ENCODE peak calls at places on chromosomes 5 and 9, in eight cellular contexts. Z is coronary artery, I is ovary, A is MM.1S, Y is lung, S is adrenal gland, H is dorsolateral prefrontal cortex, E is Karpas-422. L is an unnamed sample.

GRCh38 chr5:14669975-14670374 is 5.5 kb downstream of the OTULIN start:
- DNase-seq in Z (no peak), I (no peak), A (no peak), Y (no peak), S (no peak), H (no peak), E (peak), L (no peak)

GRCh38 chr5:31124026-31124425 is 69.5 kb upstream of the CDH6 start:
- DNase-seq in Z (no peak), I (no peak), A (no peak), Y (no peak), S (no peak), H (no peak), E (no peak), L (no peak)

GRCh38 chr5:164439799-164440198 is 934.4 kb downstream of the MAT2B start:
- DNase-seq in Z (no peak), I (no peak), A (no peak), Y (no peak), S (no peak), H (no peak), E (no peak), L (no peak)

GRCh38 chr9:125970340-125970739 is 223.2 kb downstream of the PBX3 start:
- DNase-seq in Z (no peak), I (no peak), A (no peak), Y (peak), S (no peak), H (no peak), E (no peak), L (no peak)

GRCh38 chr5:34494111-34494755 is 161.9 kb upstream of the RAI14 start:
- DNase-seq in Z (no peak), I (no peak), A (no peak), Y (no peak), S (no peak), H (no peak), E (no peak), L (peak)

GRCh38 chr9:89529243-89530030 is 31.5 kb upstream of the SEMA4D start:
- DNase-seq in Z (no peak), I (no peak), A (no peak), Y (no peak), S (no peak), H (no peak), E (no peak), L (no peak)

GRCh38 chr5:41809128-41809527 is 61.1 kb downstream of the OXCT1 start:
- DNase-seq in Z (no peak), I (no peak), A (peak), Y (no peak), S (no peak), H (no peak), E (no peak), L (no peak)

GRCh38 chr5:91146221-91146620 is 236.9 kb downstream of the ARRDC3 start:
- DNase-seq in Z (no peak), I (no peak), A (no peak), Y (no peak), S (no peak), H (no peak), E (no peak), L (peak)

GRCh38 chr5:112965733-112966306 is 10.8 kb upstream of the DCP2 start:
- DNase-seq in Z (no peak), I (no peak), A (no peak), Y (no peak), S (no peak), H (no peak), E (no peak), L (no peak)

GRCh38 chr5:172926008-172926523 is 33.2 kb upstream of the RPL26L1 start:
- DNase-seq in Z (no peak), I (no peak), A (no peak), Y (no peak), S (no peak), H (no peak), E (no peak), L (no peak)

GRCh38 chr9:22682536-22683392 is 236.1 kb downstream of the DMRTA1 start:
- DNase-seq in Z (no peak), I (no peak), A (peak), Y (no peak), S (no peak), H (no peak), E (no peak), L (peak)

DNA sequence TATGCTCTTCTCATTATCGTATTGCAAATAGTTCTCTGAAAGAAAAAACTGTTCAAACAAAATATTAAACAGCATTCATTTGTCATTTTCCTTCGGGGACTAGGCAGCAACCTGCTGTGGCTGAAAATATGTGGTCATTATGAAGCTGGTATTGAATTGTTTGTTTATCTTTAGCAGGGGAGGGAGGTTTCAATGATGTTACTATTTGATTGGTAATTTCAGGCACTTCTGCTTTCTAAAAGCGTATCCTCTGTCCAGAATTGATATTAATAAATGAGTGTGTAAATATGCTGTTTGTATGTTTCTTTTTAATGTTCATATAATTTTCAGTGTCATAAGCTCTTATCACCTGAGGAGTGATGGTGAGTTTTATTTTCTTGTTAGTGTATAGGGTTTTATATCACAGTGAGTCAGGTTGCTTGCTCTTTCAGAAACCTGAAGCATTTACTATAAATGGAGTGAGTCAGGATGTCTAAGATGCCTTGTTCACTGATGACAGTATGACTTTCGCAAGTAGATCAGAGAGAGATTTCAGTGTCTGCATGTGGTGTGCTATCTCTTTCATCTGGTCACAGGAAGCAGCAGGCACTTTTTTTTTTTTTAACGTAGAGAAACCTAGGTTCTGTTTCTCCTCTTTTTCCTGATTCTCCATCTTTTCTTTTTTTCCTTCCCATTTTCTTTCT is 236.9 kb downstream of the DMRTA1 start:
- DNase-seq in Z (no peak), I (no peak), A (peak), Y (no peak), S (no peak), H (no peak), E (no peak), L (no peak)
- H3K4me3 ChIP-seq in Z (no peak), I (no peak), A (peak), Y (no peak), S (no peak), H (no peak), E (no peak), L (no peak)

DNA sequence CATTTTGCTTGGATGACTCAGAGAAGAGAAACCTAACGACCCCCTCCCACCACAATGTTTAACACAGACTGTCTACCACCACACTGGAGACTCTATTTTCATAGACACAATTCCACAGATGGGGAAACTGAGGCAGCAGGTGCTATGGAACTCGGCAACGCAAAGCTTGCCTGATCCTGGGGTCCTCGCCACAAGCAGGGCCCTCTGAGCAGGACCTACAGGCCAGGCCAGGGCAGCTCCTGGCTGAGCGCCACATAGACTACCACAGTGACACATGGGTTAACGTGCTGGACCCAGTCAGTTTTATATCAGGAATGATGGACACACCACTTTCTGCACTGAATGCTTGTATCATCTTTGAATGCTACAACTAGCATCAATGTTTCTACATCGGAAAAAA is 11.8 kb downstream of the IPPK start:
- DNase-seq in Z (no peak), I (peak), A (no peak), Y (no peak), S (no peak), H (no peak), E (no peak), L (no peak)
- H3K4me3 ChIP-seq in Z (no peak), I (no peak), A (no peak), Y (no peak), S (no peak), H (no peak), E (no peak), L (no peak)

DNA sequence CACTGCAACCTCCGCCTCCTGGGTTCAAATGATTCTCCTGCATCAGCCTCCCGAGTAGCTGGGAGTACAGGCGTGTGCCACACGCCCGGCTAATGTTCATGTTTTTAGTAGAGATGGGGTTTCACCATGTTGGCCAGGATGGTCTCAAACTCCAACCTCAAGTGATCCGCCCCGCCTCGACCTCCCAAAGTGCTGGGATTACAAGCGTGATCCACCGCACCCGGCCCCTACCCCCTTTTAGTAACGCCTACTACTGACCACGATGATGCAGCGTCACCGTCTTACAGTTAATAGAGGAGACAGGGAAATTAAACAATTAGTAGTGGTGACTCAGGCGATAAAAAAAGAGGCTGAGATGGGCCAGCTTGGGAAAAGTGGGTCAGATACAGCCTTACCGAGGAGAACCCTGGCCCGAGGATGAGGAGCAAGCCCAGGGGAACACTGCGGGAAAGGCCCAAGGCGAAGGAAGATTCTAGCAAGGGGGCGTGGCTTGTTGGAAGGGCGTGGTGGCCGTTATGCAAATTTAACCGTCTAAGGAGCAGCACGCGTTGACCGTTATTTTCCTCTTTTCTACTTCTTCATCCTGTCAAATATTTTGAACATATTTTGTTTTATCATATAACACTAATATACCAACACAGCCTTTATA is 1.6 kb upstream of the SETX start:
- DNase-seq in Z (no peak), I (peak), A (no peak), Y (no peak), S (no peak), H (no peak), E (no peak), L (no peak)
- H3K4me3 ChIP-seq in Z (no peak), I (no peak), A (no peak), Y (no peak), S (no peak), H (no peak), E (no peak), L (no peak)

GRCh38 chr9:16417749-16418148 is 452.7 kb downstream of the BNC2 start:
- DNase-seq in Z (no peak), I (no peak), A (no peak), Y (no peak), S (no peak), H (no peak), E (no peak), L (no peak)
- H3K4me3 ChIP-seq in Z (peak), I (no peak), A (no peak), Y (no peak), S (no peak), H (no peak), E (no peak), L (no peak)

DNA sequence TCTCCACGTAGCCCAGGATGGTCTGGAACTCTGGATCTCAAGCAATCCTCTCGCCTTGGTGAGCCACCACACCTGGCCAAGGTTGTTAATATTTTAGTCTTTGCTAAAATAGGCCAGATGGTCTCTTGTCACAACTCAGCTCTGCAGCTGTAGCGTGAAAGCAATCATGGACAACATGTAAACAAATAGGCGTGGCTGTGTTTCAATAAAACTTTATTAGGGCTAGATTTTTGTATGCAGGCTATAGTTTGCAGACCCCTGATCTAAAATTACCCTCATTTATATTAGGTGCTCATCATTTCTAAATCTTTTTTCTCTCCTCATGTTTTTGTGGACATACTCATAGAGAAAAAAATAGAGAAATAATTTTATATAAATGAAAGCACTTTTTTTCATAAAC is 72.1 kb upstream of the SLC28A3 start:
- DNase-seq in Z (peak), I (no peak), A (no peak), Y (no peak), S (no peak), H (no peak), E (no peak), L (no peak)
- H3K4me3 ChIP-seq in Z (no peak), I (no peak), A (no peak), Y (no peak), S (no peak), H (no peak), E (no peak), L (no peak)

GRCh38 chr9:77847626-77848025 is 184.0 kb downstream of the GNAQ start:
- DNase-seq in Z (no peak), I (no peak), A (no peak), Y (no peak), S (no peak), H (no peak), E (no peak), L (no peak)

GRCh38 chr9:77844415-77844814 is 187.2 kb downstream of the GNAQ start:
- DNase-seq in Z (no peak), I (no peak), A (no peak), Y (no peak), S (no peak), H (no peak), E (no peak), L (no peak)

GRCh38 chr9:77848897-77849296 is 182.7 kb downstream of the GNAQ start:
- DNase-seq in Z (no peak), I (peak), A (no peak), Y (peak), S (peak), H (no peak), E (no peak), L (peak)

GRCh38 chr9:77848428-77848827 is 183.2 kb downstream of the GNAQ start:
- DNase-seq in Z (no peak), I (no peak), A (no peak), Y (no peak), S (no peak), H (no peak), E (no peak), L (no peak)

GRCh38 chr9:77846957-77847574 is 184.5 kb downstream of the GNAQ start:
- DNase-seq in Z (no peak), I (no peak), A (no peak), Y (no peak), S (peak), H (no peak), E (no peak), L (peak)
- H3K4me3 ChIP-seq in Z (peak), I (no peak), A (no peak), Y (no peak), S (no peak), H (no peak), E (no peak), L (no peak)

GRCh38 chr9:137157618-137158502 is 12.0 kb downstream of the LRRC26 start:
- DNase-seq in Z (no peak), I (no peak), A (peak), Y (no peak), S (no peak), H (no peak), E (no peak), L (no peak)
- H3K4me3 ChIP-seq in Z (no peak), I (no peak), A (no peak), Y (no peak), S (no peak), H (no peak), E (no peak), L (no peak)

L was measured in fibroblast of pulmonary artery.